ENCODE peak calls at places on chromosomes 13 and 19, in seven cellular contexts. One of them, this sample, is unnamed.

GRCh38 chr19:46717034-46717715 is at the start of gene PRKD2:
- DNase-seq in left ventricle myocardium inferior: peak; percentile 95
- DNase-seq in right atrium auricular region: peak; percentile 92
- DNase-seq in AG04450: peak; percentile 43
- DNase-seq in sigmoid colon: peak; percentile 96
- DNase-seq in H1: peak; percentile 100
- DNase-seq in GM12865: peak; percentile 90
- DNase-seq in this sample: no peak

GRCh38 chr19:6264077-6264445 is 15.7 kb downstream of the MLLT1 start:
- DNase-seq in left ventricle myocardium inferior: no peak
- DNase-seq in right atrium auricular region: no peak
- DNase-seq in AG04450: no peak
- DNase-seq in sigmoid colon: no peak
- DNase-seq in H1: no peak
- DNase-seq in GM12865: no peak
- DNase-seq in this sample: no peak

GRCh38 chr19:36113895-36114762 is 546 bp downstream of the POLR2I start:
- DNase-seq in left ventricle myocardium inferior: no peak
- DNase-seq in right atrium auricular region: no peak
- DNase-seq in AG04450: no peak
- DNase-seq in sigmoid colon: no peak
- DNase-seq in H1: peak; percentile 65
- DNase-seq in GM12865: peak; percentile 34
- DNase-seq in this sample: no peak

GRCh38 chr13:47904239-47904638 is 96.8 kb downstream of the SUCLA2 start:
- DNase-seq in left ventricle myocardium inferior: no peak
- DNase-seq in right atrium auricular region: no peak
- DNase-seq in AG04450: no peak
- DNase-seq in sigmoid colon: no peak
- DNase-seq in H1: no peak
- DNase-seq in GM12865: no peak
- DNase-seq in this sample: no peak

GRCh38 chr19:57888494-57889231 is at the start of gene ZNF814:
- DNase-seq in left ventricle myocardium inferior: peak; percentile 86
- DNase-seq in right atrium auricular region: peak; percentile 89
- DNase-seq in AG04450: peak; percentile 47
- DNase-seq in sigmoid colon: peak; percentile 87
- DNase-seq in H1: peak; percentile 93
- DNase-seq in GM12865: peak; percentile 89
- DNase-seq in this sample: peak; percentile 57

GRCh38 chr13:26660185-26660584 is 100.4 kb downstream of the GPR12 start:
- DNase-seq in left ventricle myocardium inferior: no peak
- DNase-seq in right atrium auricular region: no peak
- DNase-seq in AG04450: no peak
- DNase-seq in sigmoid colon: no peak
- DNase-seq in H1: no peak
- DNase-seq in GM12865: no peak
- DNase-seq in this sample: no peak

GRCh38 chr19:56751078-56751489 is 79.5 kb upstream of the ZNF835 start:
- DNase-seq in left ventricle myocardium inferior: no peak
- DNase-seq in right atrium auricular region: no peak
- DNase-seq in AG04450: no peak
- DNase-seq in sigmoid colon: peak; percentile 65
- DNase-seq in H1: no peak
- DNase-seq in GM12865: no peak
- DNase-seq in this sample: no peak

GRCh38 chr13:48859168-48860105 is 116.3 kb upstream of the FNDC3A start:
- DNase-seq in left ventricle myocardium inferior: no peak
- DNase-seq in right atrium auricular region: no peak
- DNase-seq in AG04450: no peak
- DNase-seq in sigmoid colon: no peak
- DNase-seq in H1: no peak
- DNase-seq in GM12865: no peak
- DNase-seq in this sample: no peak

GRCh38 chr19:38830039-38830733 is 1.4 kb downstream of the ECH1 start:
- DNase-seq in left ventricle myocardium inferior: no peak
- DNase-seq in right atrium auricular region: no peak
- DNase-seq in AG04450: no peak
- DNase-seq in sigmoid colon: no peak
- DNase-seq in H1: no peak
- DNase-seq in GM12865: no peak
- DNase-seq in this sample: no peak

GRCh38 chr19:46963093-46963734 is 56.4 kb upstream of the NPAS1 start:
- DNase-seq in left ventricle myocardium inferior: no peak
- DNase-seq in right atrium auricular region: no peak
- DNase-seq in AG04450: peak; percentile 66
- DNase-seq in sigmoid colon: no peak
- DNase-seq in H1: no peak
- DNase-seq in GM12865: no peak
- DNase-seq in this sample: no peak

GRCh38 chr13:79799466-79799865 is 318.5 kb downstream of the NDFIP2 start:
- DNase-seq in left ventricle myocardium inferior: no peak
- DNase-seq in right atrium auricular region: no peak
- DNase-seq in AG04450: no peak
- DNase-seq in sigmoid colon: no peak
- DNase-seq in H1: no peak
- DNase-seq in GM12865: no peak
- DNase-seq in this sample: no peak

GRCh38 chr13:45833663-45834062 is 17.9 kb downstream of the SIAH3 start:
- DNase-seq in left ventricle myocardium inferior: peak; percentile 35
- DNase-seq in right atrium auricular region: no peak
- DNase-seq in AG04450: no peak
- DNase-seq in sigmoid colon: no peak
- DNase-seq in H1: peak; percentile 19
- DNase-seq in GM12865: no peak
- DNase-seq in this sample: peak; percentile 63

GRCh38 chr13:63297162-63297561 is 1881.5 kb upstream of the PCDH20 start:
- DNase-seq in left ventricle myocardium inferior: no peak
- DNase-seq in right atrium auricular region: no peak
- DNase-seq in AG04450: no peak
- DNase-seq in sigmoid colon: no peak
- DNase-seq in H1: no peak
- DNase-seq in GM12865: no peak
- DNase-seq in this sample: no peak

DNA sequence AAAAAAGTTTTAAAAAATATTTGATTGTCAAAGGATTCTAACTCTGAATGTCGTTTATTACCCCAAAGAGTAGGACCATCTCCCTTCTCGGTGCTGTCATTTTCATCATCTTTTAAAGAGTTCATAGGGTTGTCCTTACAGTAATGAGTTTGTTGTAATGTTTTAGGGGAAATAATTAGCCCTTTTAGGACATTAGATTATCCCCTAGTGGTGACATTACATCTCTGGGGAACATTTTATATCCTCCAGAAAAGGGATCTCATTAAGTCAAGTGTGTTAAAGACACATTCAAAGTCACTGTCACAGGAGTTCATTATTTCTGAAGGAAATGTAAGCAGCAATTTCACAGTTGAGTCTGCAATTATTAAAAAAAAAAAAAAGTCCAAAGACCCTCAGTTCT is 99.3 kb upstream of the GJB6 start:
- DNase-seq in left ventricle myocardium inferior: no peak
- DNase-seq in right atrium auricular region: no peak
- DNase-seq in AG04450: no peak
- DNase-seq in sigmoid colon: no peak
- DNase-seq in H1: no peak
- DNase-seq in GM12865: no peak
- DNase-seq in this sample: no peak
- TF ChIP-seq CTCF in left ventricle myocardium inferior: no peak
- TF ChIP-seq CTCF in right atrium auricular region: no peak
- TF ChIP-seq CTCF in AG04450: no peak
- TF ChIP-seq CTCF in sigmoid colon: no peak
- TF ChIP-seq CTCF in H1: peak; percentile 17
- TF ChIP-seq CTCF in GM12865: no peak
- TF ChIP-seq CTCF in this sample: no peak

GRCh38 chr19:1123885-1124677 is 20.3 kb downstream of the GPX4 start:
- DNase-seq in left ventricle myocardium inferior: no peak
- DNase-seq in right atrium auricular region: no peak
- DNase-seq in AG04450: no peak
- DNase-seq in sigmoid colon: peak; percentile 77
- DNase-seq in H1: no peak
- DNase-seq in GM12865: no peak
- DNase-seq in this sample: no peak

GRCh38 chr19:1121395-1121794 is 17.6 kb downstream of the GPX4 start:
- DNase-seq in left ventricle myocardium inferior: no peak
- DNase-seq in right atrium auricular region: no peak
- DNase-seq in AG04450: no peak
- DNase-seq in sigmoid colon: peak; percentile 58
- DNase-seq in H1: no peak
- DNase-seq in GM12865: no peak
- DNase-seq in this sample: no peak

GRCh38 chr19:1122021-1122971 is 18.5 kb downstream of the GPX4 start:
- DNase-seq in left ventricle myocardium inferior: no peak
- DNase-seq in right atrium auricular region: no peak
- DNase-seq in AG04450: no peak
- DNase-seq in sigmoid colon: peak; percentile 58
- DNase-seq in H1: no peak
- DNase-seq in GM12865: no peak
- DNase-seq in this sample: no peak

GRCh38 chr19:1122972-1123363 is 19.2 kb downstream of the GPX4 start:
- DNase-seq in left ventricle myocardium inferior: no peak
- DNase-seq in right atrium auricular region: no peak
- DNase-seq in AG04450: no peak
- DNase-seq in sigmoid colon: no peak
- DNase-seq in H1: peak; percentile 100
- DNase-seq in GM12865: peak; percentile 91
- DNase-seq in this sample: no peak

GRCh38 chr19:1123381-1123780 is 19.6 kb downstream of the GPX4 start:
- DNase-seq in left ventricle myocardium inferior: no peak
- DNase-seq in right atrium auricular region: no peak
- DNase-seq in AG04450: no peak
- DNase-seq in sigmoid colon: peak; percentile 67
- DNase-seq in H1: no peak
- DNase-seq in GM12865: no peak
- DNase-seq in this sample: no peak
- H3K4me3 ChIP-seq in left ventricle myocardium inferior: no peak overlapping the region
- H3K4me3 ChIP-seq in right atrium auricular region: no peak overlapping the region
- H3K4me3 ChIP-seq in AG04450: no peak overlapping the region
- H3K4me3 ChIP-seq in sigmoid colon: no peak overlapping the region
- H3K4me3 ChIP-seq in H1: no peak overlapping the region
- H3K4me3 ChIP-seq in GM12865: no peak overlapping the region
- H3K4me3 ChIP-seq in this sample: no peak overlapping the region

GRCh38 chr13:51499841-51500240 is 47.0 kb upstream of the INTS6 start:
- DNase-seq in left ventricle myocardium inferior: no peak
- DNase-seq in right atrium auricular region: no peak
- DNase-seq in AG04450: no peak
- DNase-seq in sigmoid colon: no peak
- DNase-seq in H1: no peak
- DNase-seq in GM12865: no peak
- DNase-seq in this sample: no peak
- TF ChIP-seq CTCF in left ventricle myocardium inferior: no peak
- TF ChIP-seq CTCF in right atrium auricular region: no peak
- TF ChIP-seq CTCF in AG04450: no peak
- TF ChIP-seq CTCF in sigmoid colon: no peak
- TF ChIP-seq CTCF in H1: no peak
- TF ChIP-seq CTCF in GM12865: no peak
- TF ChIP-seq CTCF in this sample: no peak

GRCh38 chr13:99987180-99988047 is 5.8 kb downstream of the ZIC2 start:
- DNase-seq in left ventricle myocardium inferior: no peak
- DNase-seq in right atrium auricular region: no peak
- DNase-seq in AG04450: no peak
- DNase-seq in sigmoid colon: no peak
- DNase-seq in H1: peak; percentile 79
- DNase-seq in GM12865: no peak
- DNase-seq in this sample: no peak
- H3K4me3 ChIP-seq in left ventricle myocardium inferior: no peak overlapping the region
- H3K4me3 ChIP-seq in right atrium auricular region: no peak overlapping the region
- H3K4me3 ChIP-seq in AG04450: no peak overlapping the region
- H3K4me3 ChIP-seq in sigmoid colon: no peak overlapping the region
- H3K4me3 ChIP-seq in H1: peak overlapping the region; percentile 50
- H3K4me3 ChIP-seq in GM12865: no peak overlapping the region
- H3K4me3 ChIP-seq in this sample: no peak overlapping the region

DNA sequence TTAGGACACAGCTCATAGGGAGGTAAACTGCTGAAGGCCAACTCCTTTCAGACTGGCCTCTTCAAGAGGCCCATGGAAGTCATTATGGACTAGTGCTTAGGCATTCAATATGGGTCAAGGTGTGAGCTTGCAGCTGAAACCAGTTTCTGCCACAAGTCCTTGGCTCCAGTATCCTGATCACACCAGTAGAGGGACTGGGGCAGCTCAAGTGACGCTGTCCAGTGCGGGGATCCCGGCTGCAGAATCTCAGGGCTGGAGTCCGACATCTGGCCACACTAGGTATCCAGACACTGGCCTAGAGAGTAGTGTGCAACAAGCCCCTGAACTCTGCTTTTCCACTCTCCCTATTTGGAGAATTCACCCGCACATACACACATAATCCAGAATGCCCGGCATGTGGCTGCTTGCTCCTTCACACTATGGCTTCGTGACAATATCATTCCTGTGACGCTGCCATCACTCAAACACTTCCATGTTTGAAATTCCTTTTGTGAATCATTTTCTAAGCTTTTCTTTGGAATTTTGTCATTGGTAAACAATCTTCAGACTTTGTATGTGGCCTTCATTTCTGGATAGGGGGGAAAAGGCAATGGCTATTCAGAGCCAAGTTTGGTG is 425.1 kb downstream of the EFNB2 start:
- DNase-seq in left ventricle myocardium inferior: no peak
- DNase-seq in right atrium auricular region: no peak
- DNase-seq in AG04450: no peak
- DNase-seq in sigmoid colon: no peak
- DNase-seq in H1: no peak
- DNase-seq in GM12865: no peak
- DNase-seq in this sample: no peak
- TF ChIP-seq CTCF in left ventricle myocardium inferior: no peak
- TF ChIP-seq CTCF in right atrium auricular region: no peak
- TF ChIP-seq CTCF in AG04450: no peak
- TF ChIP-seq CTCF in sigmoid colon: no peak
- TF ChIP-seq CTCF in H1: peak; percentile 22
- TF ChIP-seq CTCF in GM12865: no peak
- TF ChIP-seq CTCF in this sample: no peak

DNA sequence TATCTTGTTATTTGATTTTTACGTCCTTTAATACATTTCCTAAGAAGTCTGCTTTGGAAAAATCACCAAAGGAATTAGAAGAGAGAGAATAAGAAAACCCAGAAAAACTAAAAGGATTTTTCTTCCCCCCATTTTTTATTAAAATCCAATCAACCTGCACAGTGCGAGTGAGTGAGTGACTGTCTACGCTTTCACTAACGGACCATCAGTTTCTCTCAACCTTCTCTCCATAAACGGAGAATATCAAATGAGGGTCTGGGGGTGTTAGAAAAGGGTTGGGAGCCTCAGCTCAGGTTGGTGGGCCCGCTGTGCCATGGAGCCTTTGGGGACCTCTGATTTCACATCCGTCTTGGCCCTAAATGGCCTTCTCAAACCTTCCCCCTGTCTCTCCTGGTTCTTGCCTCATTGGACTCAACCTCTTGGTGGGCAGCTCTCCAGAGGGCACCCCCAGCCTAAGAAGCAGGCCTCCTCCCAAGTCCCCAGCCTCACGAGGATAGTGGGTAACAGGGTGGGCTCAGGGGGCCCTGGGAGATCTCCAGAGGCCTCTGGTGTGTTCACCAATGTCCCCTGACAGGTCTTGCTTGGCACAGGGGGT is 764 bp upstream of the LRP3 start:
- DNase-seq in left ventricle myocardium inferior: no peak
- DNase-seq in right atrium auricular region: no peak
- DNase-seq in AG04450: no peak
- DNase-seq in sigmoid colon: no peak
- DNase-seq in H1: no peak
- DNase-seq in GM12865: no peak
- DNase-seq in this sample: no peak
- H3K4me3 ChIP-seq in left ventricle myocardium inferior: peak overlapping the region; percentile 75
- H3K4me3 ChIP-seq in right atrium auricular region: no peak overlapping the region
- H3K4me3 ChIP-seq in AG04450: no peak overlapping the region
- H3K4me3 ChIP-seq in sigmoid colon: peak overlapping the region; percentile 86
- H3K4me3 ChIP-seq in H1: peak overlapping the region; percentile 34
- H3K4me3 ChIP-seq in GM12865: no peak overlapping the region
- H3K4me3 ChIP-seq in this sample: no peak overlapping the region